ENCODE peak calls at places on chromosomes 4 and X, in seven cellular contexts. B is endodermal cell, W is adrenal gland, O is stomach, U is pancreas, M is PC-9, S is sigmoid colon. X is an unnamed sample. For H3K36me3, the result is how much of the 10 kb centered on the place peaks cover.

GRCh38 chr4:55722132-55722531 is 86.0 kb upstream of the NMU start:
- DNase-seq in B (no peak), W (no peak), O (no peak), U (no peak), M (no peak), S (no peak), X (no peak)

GRCh38 chrX:39795591-39795990 is 302.2 kb downstream of the BCOR start:
- DNase-seq in B (no peak), W (no peak), O (no peak), U (no peak), M (no peak), S (no peak), X (no peak)

GRCh38 chr4:147714575-147715401 is 17.1 kb upstream of the ARHGAP10 start:
- DNase-seq in B (no peak), W (peak), O (no peak), U (no peak), M (peak), S (peak), X (no peak)

GRCh38 chrX:56600141-56600540 is 36.7 kb downstream of the UBQLN2 start:
- DNase-seq in B (no peak), W (no peak), O (no peak), U (no peak), M (no peak), S (no peak), X (no peak)

GRCh38 chr4:74123065-74123728 is 24.2 kb upstream of the CXCL2 start:
- DNase-seq in B (no peak), W (peak), O (no peak), U (no peak), M (no peak), S (no peak), X (no peak)

GRCh38 chr4:42750831-42751230 is 93.9 kb upstream of the ATP8A1 start:
- DNase-seq in B (no peak), W (no peak), O (no peak), U (no peak), M (no peak), S (no peak), X (no peak)

GRCh38 chr4:4673070-4673469 is 131.2 kb upstream of the STX18 start:
- DNase-seq in B (peak), W (no peak), O (no peak), U (peak), M (peak), S (peak), X (no peak)

GRCh38 chr4:83828601-83829000 is 292.7 kb downstream of the GPAT3 start:
- DNase-seq in B (no peak), W (no peak), O (no peak), U (no peak), M (no peak), S (no peak), X (no peak)

GRCh38 chr4:109294006-109294405 is 8.5 kb downstream of the COL25A1 start:
- DNase-seq in B (peak), W (no peak), O (no peak), U (no peak), M (no peak), S (no peak), X (no peak)

GRCh38 chrX:70044541-70045245 is 5.0 kb downstream of the AWAT2 start:
- DNase-seq in B (no peak), W (no peak), O (no peak), U (no peak), M (no peak), S (peak), X (no peak)

GRCh38 chr4:99144070-99144469 is at the start of gene ADH4:
- DNase-seq in B (no peak), W (no peak), O (no peak), U (no peak), M (no peak), S (no peak), X (no peak)

GRCh38 chr4:67680568-67681222 is 20.3 kb downstream of the UBA6 start:
- DNase-seq in B (no peak), W (no peak), O (no peak), U (no peak), M (no peak), S (no peak), X (no peak)

GRCh38 chrX:139213241-139213709 is 317.3 kb upstream of the F9 start:
- DNase-seq in B (no peak), W (no peak), O (no peak), U (no peak), M (no peak), S (no peak), X (no peak)

GRCh38 chr4:105683038-105683437 is 25.5 kb downstream of the INTS12 start:
- DNase-seq in B (no peak), W (no peak), O (peak), U (peak), M (peak), S (no peak), X (peak)

GRCh38 chrX:39859991-39860861 is 237.5 kb downstream of the BCOR start:
- DNase-seq in B (peak), W (no peak), O (peak), U (no peak), M (no peak), S (peak), X (no peak)

GRCh38 chr4:159384017-159384416 is 281.1 kb downstream of the RAPGEF2 start:
- DNase-seq in B (no peak), W (no peak), O (no peak), U (no peak), M (no peak), S (no peak), X (no peak)

GRCh38 chr4:79982587-79983327 is 90.3 kb downstream of the ANTXR2 start:
- DNase-seq in B (no peak), W (no peak), O (no peak), U (no peak), M (no peak), S (no peak), X (no peak)

GRCh38 chr4:2837110-2837903 is 6.3 kb upstream of the ADD1 start:
- DNase-seq in B (peak), W (peak), O (peak), U (no peak), M (no peak), S (peak), X (no peak)

GRCh38 chr4:189059996-189060570 is 880.6 kb upstream of the FRG1 start:
- DNase-seq in B (no peak), W (no peak), O (no peak), U (no peak), M (no peak), S (no peak), X (no peak)

GRCh38 chrX:69170319-69170718 is 5.1 kb upstream of the PJA1 start:
- DNase-seq in B (no peak), W (no peak), O (no peak), U (no peak), M (no peak), S (no peak), X (no peak)

GRCh38 chrX:69968956-69969355 is 80.8 kb downstream of the AWAT2 start:
- DNase-seq in B (no peak), W (no peak), O (no peak), U (peak), M (no peak), S (no peak), X (no peak)

GRCh38 chr4:98682719-98683118 is 24.3 kb upstream of the TSPAN5 start:
- DNase-seq in B (no peak), W (no peak), O (no peak), U (no peak), M (no peak), S (no peak), X (no peak)

GRCh38 chr4:143742834-143743233 is 42.4 kb upstream of the FREM3 start:
- DNase-seq in B (no peak), W (no peak), O (no peak), U (no peak), M (no peak), S (no peak), X (no peak)

GRCh38 chr4:139331185-139331584 is 28.9 kb upstream of the NDUFC1 start:
- DNase-seq in B (no peak), W (no peak), O (no peak), U (no peak), M (no peak), S (no peak), X (no peak)

GRCh38 chrX:31117195-31117594 is 45.4 kb upstream of the FTHL17 start:
- DNase-seq in B (no peak), W (no peak), O (no peak), U (no peak), M (no peak), S (no peak), X (no peak)

GRCh38 chr4:125303821-125304220 is 10.9 kb upstream of the FAT4 start:
- DNase-seq in B (no peak), W (no peak), O (no peak), U (no peak), M (no peak), S (no peak), X (no peak)

GRCh38 chr4:151438154-151438553 is 29.2 kb downstream of the FHIP1A start:
- DNase-seq in B (no peak), W (no peak), O (no peak), U (peak), M (no peak), S (no peak), X (no peak)

GRCh38 chr4:4838602-4839470 is 20.6 kb upstream of the MSX1 start:
- DNase-seq in B (peak), W (no peak), O (no peak), U (no peak), M (no peak), S (no peak), X (peak)

GRCh38 chr4:128241425-128241913 is 46.1 kb downstream of the PGRMC2 start:
- DNase-seq in B (no peak), W (peak), O (no peak), U (no peak), M (peak), S (no peak), X (no peak)

GRCh38 chr4:3406021-3406420 is 35.7 kb upstream of the HGFAC start:
- DNase-seq in B (peak), W (no peak), O (no peak), U (no peak), M (no peak), S (peak), X (peak)

GRCh38 chr4:41400296-41400695 is 137.7 kb upstream of the LIMCH1 start:
- DNase-seq in B (no peak), W (no peak), O (no peak), U (no peak), M (no peak), S (no peak), X (no peak)

GRCh38 chr4:151331276-151332042 is 6.1 kb upstream of the SH3D19 start:
- DNase-seq in B (no peak), W (no peak), O (no peak), U (no peak), M (peak), S (no peak), X (no peak)

GRCh38 chr4:24473309-24473721 is 111.0 kb downstream of the DHX15 start:
- DNase-seq in B (peak), W (no peak), O (no peak), U (no peak), M (no peak), S (peak), X (no peak)
- TF ChIP-seq CTCF in B (peak), W (no peak), O (no peak), U (no peak), M (peak), S (no peak), X (no peak)

DNA sequence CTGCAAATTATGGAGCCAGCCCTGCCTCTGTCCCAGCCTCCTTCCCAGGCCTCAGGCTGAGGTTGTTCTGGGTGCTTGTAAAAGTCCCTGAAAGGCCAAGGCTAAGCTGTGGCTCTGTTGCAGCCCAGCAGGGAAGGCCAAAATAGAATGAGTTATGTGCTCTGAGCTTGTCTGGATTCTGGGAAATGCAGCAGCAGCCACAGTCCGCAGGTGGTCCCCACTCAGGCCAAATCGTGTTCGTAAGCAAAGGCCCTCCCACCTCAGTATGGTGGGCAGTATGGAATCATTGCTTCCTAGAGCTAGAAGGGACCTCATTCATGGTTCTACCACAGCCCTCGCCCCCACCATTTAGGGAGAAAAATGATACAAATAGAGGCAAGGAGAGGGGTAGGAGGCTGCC is 4.7 kb upstream of the TCEAL1 start:
- DNase-seq in B (no peak), W (peak), O (no peak), U (no peak), M (no peak), S (no peak), X (no peak)
- H3K27ac ChIP-seq in B (peak), W (no peak), O (peak), U (peak), M (no peak), S (peak), X (no peak)

GRCh38 chr4:8388471-8388870 is 52.1 kb downstream of the ACOX3 start:
- DNase-seq in B (no peak), W (no peak), O (no peak), U (no peak), M (no peak), S (no peak), X (no peak)
- H3K36me3 ChIP-seq in B (half or more), W (under half), O (half or more), U (under half), M (under half), S (under half), X (under half)

GRCh38 chr4:10619220-10619619 is 65.3 kb downstream of the CLNK start:
- DNase-seq in B (no peak), W (no peak), O (peak), U (no peak), M (no peak), S (no peak), X (no peak)
- TF ChIP-seq CTCF in B (no peak), W (no peak), O (no peak), U (no peak), M (no peak), S (no peak), X (no peak)

X was measured in upper lobe of right lung.